ENCODE peak calls at places on chromosome 6, in nine cellular contexts. T, Y, N, V, P, Q, R, G and K are unnamed samples.

GRCh38 chr6:127900935-127901334 is at the start of gene THEMIS:
- DNase-seq in T (no peak), Y (no peak), N (no peak), V (peak; percentile 47), P (no peak), Q (no peak), R (no peak), G (no peak), K (no peak)

GRCh38 chr6:79158856-79159516 is 75.5 kb downstream of the HMGN3 start:
- DNase-seq in T (no peak), Y (no peak), N (no peak), V (no peak), P (no peak), Q (no peak), R (no peak), G (no peak), K (no peak)

GRCh38 chr6:125444234-125444949 is 142.6 kb upstream of the HDDC2 start:
- DNase-seq in T (no peak), Y (no peak), N (no peak), V (no peak), P (no peak), Q (peak; percentile 24), R (no peak), G (peak; percentile 21), K (no peak)

GRCh38 chr6:133637874-133638273 is 251.0 kb upstream of the TCF21 start:
- DNase-seq in T (no peak), Y (no peak), N (no peak), V (no peak), P (no peak), Q (no peak), R (no peak), G (no peak), K (no peak)

GRCh38 chr6:126066068-126067048 is 80.0 kb downstream of the TRMT11 start:
- DNase-seq in T (no peak), Y (no peak), N (no peak), V (no peak), P (no peak), Q (no peak), R (no peak), G (no peak), K (no peak)

GRCh38 chr6:24818346-24818745 is 19.6 kb upstream of the ARMH2 start:
- DNase-seq in T (no peak), Y (no peak), N (no peak), V (no peak), P (no peak), Q (no peak), R (no peak), G (no peak), K (no peak)

GRCh38 chr6:159257846-159258245 is 88.6 kb downstream of the FNDC1 start:
- DNase-seq in T (no peak), Y (no peak), N (no peak), V (no peak), P (no peak), Q (no peak), R (no peak), G (no peak), K (no peak)

GRCh38 chr6:83474309-83474708 is 38.0 kb upstream of the PRSS35 start:
- DNase-seq in T (peak; percentile 34), Y (no peak), N (no peak), V (no peak), P (no peak), Q (no peak), R (no peak), G (no peak), K (no peak)

GRCh38 chr6:107102414-107102805 is 12.9 kb downstream of the BEND3 start:
- DNase-seq in T (no peak), Y (no peak), N (no peak), V (no peak), P (peak; percentile 24), Q (no peak), R (peak; percentile 92), G (no peak), K (no peak)

GRCh38 chr6:107098436-107099307 is 16.6 kb downstream of the BEND3 start:
- DNase-seq in T (no peak), Y (no peak), N (no peak), V (no peak), P (peak; percentile 28), Q (no peak), R (no peak), G (no peak), K (no peak)

GRCh38 chr6:107101661-107102413 is 13.5 kb downstream of the BEND3 start:
- DNase-seq in T (no peak), Y (no peak), N (no peak), V (no peak), P (no peak), Q (no peak), R (peak; percentile 42), G (no peak), K (no peak)

GRCh38 chr6:107103082-107103481 is 12.2 kb downstream of the BEND3 start:
- DNase-seq in T (no peak), Y (no peak), N (no peak), V (no peak), P (no peak), Q (no peak), R (peak; percentile 34), G (no peak), K (no peak)

DNA sequence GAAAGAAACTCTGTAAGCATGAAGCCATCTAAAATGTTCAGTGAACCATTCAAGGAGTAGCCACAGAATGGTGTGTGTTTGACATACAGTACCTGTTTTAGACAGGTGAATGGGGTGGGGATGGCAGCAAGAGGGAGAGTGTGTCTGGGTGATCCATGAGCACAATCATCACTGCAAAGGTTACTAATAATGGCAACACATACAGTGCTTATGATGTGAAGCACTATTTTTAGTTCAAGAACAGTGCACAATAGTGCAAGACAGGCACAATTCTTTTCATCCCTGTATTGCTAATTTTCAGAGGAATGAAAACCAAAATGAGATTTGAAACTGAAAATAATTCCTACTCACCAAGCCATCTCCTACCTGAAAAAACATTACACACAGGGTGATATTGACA is 14.1 kb downstream of the BEND3 start:
- DNase-seq in T (no peak), Y (no peak), N (no peak), V (no peak), P (no peak), Q (no peak), R (no peak), G (no peak), K (no peak)
- TF ChIP-seq CTCF in T (no peak), Y (no peak), N (no peak), V (no peak), P (no peak), Q (no peak), R (no peak), G (no peak), K (no peak)

DNA sequence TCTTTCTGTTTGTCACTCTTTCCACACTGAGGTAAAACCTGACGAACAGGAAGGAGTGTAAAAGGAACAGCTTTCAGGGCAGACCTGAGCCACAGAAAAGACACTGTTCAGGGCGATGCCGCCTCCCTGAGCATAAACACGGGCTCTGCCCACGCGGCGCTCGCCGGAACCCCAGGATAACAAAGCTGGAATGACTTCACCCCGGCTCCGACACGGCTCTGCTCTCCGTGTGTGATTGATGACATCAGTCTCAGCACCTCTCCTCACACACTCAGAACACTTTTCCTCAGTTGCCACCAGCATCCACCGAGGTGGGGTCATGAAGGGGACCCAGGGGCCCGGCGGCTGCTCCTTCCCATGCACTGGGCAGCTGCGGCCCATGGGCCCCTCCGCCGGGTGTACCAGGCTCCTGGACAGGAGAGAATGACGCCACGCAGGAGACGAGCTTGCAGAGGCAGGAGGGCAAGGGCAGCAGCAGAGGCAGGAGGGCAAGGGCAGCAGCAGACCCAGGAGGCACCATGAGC is 43.6 kb downstream of the DLL1 start:
- DNase-seq in T (no peak), Y (no peak), N (no peak), V (no peak), P (no peak), Q (no peak), R (no peak), G (no peak), K (no peak)
- TF ChIP-seq CTCF in T (no peak), Y (no peak), N (no peak), V (no peak), P (no peak), Q (no peak), R (no peak), G (no peak), K (no peak)

GRCh38 chr6:13766201-13766634 is 48.1 kb downstream of the MCUR1 start:
- DNase-seq in T (peak; percentile 53), Y (no peak), N (no peak), V (no peak), P (no peak), Q (no peak), R (no peak), G (no peak), K (no peak)

GRCh38 chr6:13769034-13769654 is 45.2 kb downstream of the MCUR1 start:
- DNase-seq in T (no peak), Y (no peak), N (no peak), V (no peak), P (no peak), Q (no peak), R (no peak), G (no peak), K (no peak)

GRCh38 chr6:13764996-13765395 is 49.4 kb downstream of the MCUR1 start:
- DNase-seq in T (no peak), Y (no peak), N (no peak), V (no peak), P (no peak), Q (no peak), R (no peak), G (no peak), K (no peak)

GRCh38 chr6:13765570-13765969 is 48.8 kb downstream of the MCUR1 start:
- DNase-seq in T (peak; percentile 44), Y (no peak), N (no peak), V (no peak), P (no peak), Q (no peak), R (no peak), G (no peak), K (no peak)

DNA sequence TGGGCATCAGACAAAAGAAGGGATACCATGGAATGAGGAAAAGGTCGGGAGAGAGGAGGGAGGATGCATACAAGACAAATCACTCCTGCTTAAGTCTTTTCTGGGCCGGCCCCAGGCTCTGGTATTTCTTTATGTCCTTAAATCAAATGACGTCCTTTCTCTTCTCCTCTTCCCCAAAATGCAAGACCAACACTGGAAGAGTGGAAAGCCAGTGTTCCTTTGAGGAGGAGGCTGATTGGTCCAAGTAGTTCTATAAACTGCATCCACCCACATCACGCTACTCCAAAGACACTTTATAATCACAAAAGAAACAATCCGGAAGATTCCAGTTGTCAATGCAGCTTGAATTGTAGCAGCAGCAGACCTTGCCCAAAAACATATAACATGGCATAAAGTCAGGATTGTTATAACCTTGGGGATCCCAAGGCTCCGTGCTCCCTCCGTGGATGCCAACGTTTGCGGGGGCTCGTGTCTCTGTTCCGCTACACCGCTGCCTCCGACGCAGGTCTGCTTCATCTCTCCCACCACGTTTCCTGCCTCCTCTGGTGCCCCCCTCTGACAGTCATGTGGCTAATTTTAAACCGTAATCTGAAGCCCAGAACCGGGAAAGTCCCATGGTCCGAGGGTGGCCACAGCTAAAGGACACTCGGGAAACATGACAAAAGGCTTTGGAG is 47.1 kb downstream of the MCUR1 start:
- DNase-seq in T (peak; percentile 44), Y (no peak), N (no peak), V (peak; percentile 78), P (peak; percentile 78), Q (no peak), R (no peak), G (no peak), K (no peak)
- TF ChIP-seq CTCF in T (no peak), Y (peak; percentile 13), N (no peak), V (no peak), P (peak; percentile 21), Q (no peak), R (no peak), G (no peak), K (no peak)

GRCh38 chr6:107607109-107607508 is 117.2 kb downstream of the SOBP start:
- DNase-seq in T (no peak), Y (no peak), N (no peak), V (no peak), P (no peak), Q (no peak), R (no peak), G (no peak), K (no peak)

GRCh38 chr6:107601406-107601805 is 111.5 kb downstream of the SOBP start:
- DNase-seq in T (no peak), Y (no peak), N (no peak), V (no peak), P (no peak), Q (no peak), R (no peak), G (no peak), K (no peak)

GRCh38 chr6:107606407-107606806 is 116.5 kb downstream of the SOBP start:
- DNase-seq in T (no peak), Y (no peak), N (no peak), V (no peak), P (no peak), Q (no peak), R (no peak), G (no peak), K (no peak)

GRCh38 chr6:107603029-107603428 is 113.1 kb downstream of the SOBP start:
- DNase-seq in T (no peak), Y (no peak), N (no peak), V (no peak), P (no peak), Q (no peak), R (no peak), G (no peak), K (no peak)

GRCh38 chr6:107604549-107604948 is 114.6 kb downstream of the SOBP start:
- DNase-seq in T (no peak), Y (no peak), N (no peak), V (no peak), P (no peak), Q (no peak), R (no peak), G (no peak), K (no peak)
- TF ChIP-seq CTCF in T (no peak), Y (no peak), N (no peak), V (no peak), P (no peak), Q (no peak), R (peak; percentile 23), G (no peak), K (no peak)